ENCODE peak calls at places on chromosomes 1 and 21, in five cellular contexts. E is Daoy, L is BE2C, C is EL, M is HEK293T. X is an unnamed sample.

GRCh38 chr1:25821630-25822091 is 1.9 kb downstream of the MTFR1L start:
- DNase-seq in C (peak), M (no peak), E (no peak), L (no peak), X (no peak)

GRCh38 chr1:81305997-81306452 is 494.7 kb upstream of the ADGRL2 start:
- DNase-seq in E (peak), M (peak), L (peak), C (peak), X (peak)

GRCh38 chr21:42887321-42887720 is 5.8 kb upstream of the NDUFV3 start:
- DNase-seq in C (no peak), L (no peak), M (no peak), E (no peak), X (no peak)

GRCh38 chr1:32205401-32206370 is at the start of gene IQCC:
- DNase-seq in M (peak), E (peak), L (peak), C (peak), X (peak)

GRCh38 chr1:46611691-46612221 is 4.9 kb downstream of the MOB3C start:
- DNase-seq in E (peak), C (peak), L (no peak), M (no peak), X (peak)

GRCh38 chr1:182676321-182676720 is 8.1 kb downstream of the RGS8 start:
- DNase-seq in C (no peak), M (no peak), E (no peak), L (no peak), X (no peak)

GRCh38 chr1:196623079-196623478 is 14.8 kb upstream of the KCNT2 start:
- DNase-seq in M (no peak), C (no peak), L (no peak), E (no peak), X (no peak)

GRCh38 chr1:23370270-23370743 is 671 bp upstream of the ZNF436 start:
- DNase-seq in E (no peak), M (no peak), C (no peak), L (no peak), X (no peak)

GRCh38 chr1:31218705-31219104 is 21.0 kb downstream of the NKAIN1 start:
- DNase-seq in M (no peak), L (peak), E (no peak), C (no peak), X (peak)